ENCODE peak calls at places on chromosomes 3 and 15, in seven cellular contexts. W is astrocyte of the spinal cord, D is fibroblast of pulmonary artery, H is astrocyte, Z is left ventricle myocardium inferior, Y is endothelial cell of umbilical vein, T is A549. G is an unnamed sample.
A peak's percentile ranks its signal among the peaks of the same experiment; 100 is the strongest.

GRCh38 chr3:129051776-129052400 is 8.7 kb upstream of the GP9 start:
- DNase-seq in W (no peak), D (no peak), H (no peak), Z (peak; percentile 43), Y (no peak), T (no peak), G (no peak)

GRCh38 chr3:128492353-128493220 is at the start of gene GATA2:
- DNase-seq in W (no peak), D (no peak), H (no peak), Z (no peak), Y (peak; percentile 57), T (no peak), G (no peak)

GRCh38 chr3:76990606-76991005 is 49.3 kb upstream of the ROBO2 start:
- DNase-seq in W (no peak), D (no peak), H (no peak), Z (no peak), Y (no peak), T (no peak), G (no peak)

GRCh38 chr3:185750702-185751101 is 74.1 kb downstream of the IGF2BP2 start:
- DNase-seq in W (no peak), D (no peak), H (no peak), Z (no peak), Y (no peak), T (no peak), G (no peak)

GRCh38 chr3:55719508-55719907 is 232.4 kb upstream of the WNT5A start:
- DNase-seq in W (no peak), D (no peak), H (no peak), Z (no peak), Y (no peak), T (no peak), G (no peak)

GRCh38 chr3:128178782-128179473 is 25.6 kb downstream of the EEFSEC start:
- DNase-seq in W (no peak), D (no peak), H (no peak), Z (no peak), Y (no peak), T (no peak), G (no peak)

GRCh38 chr3:128698211-128699011 is 27.6 kb upstream of the RAB7A start:
- DNase-seq in W (peak; percentile 5), D (peak; percentile 18), H (no peak), Z (peak; percentile 38), Y (peak; percentile 23), T (peak; percentile 52), G (no peak)

GRCh38 chr3:53709856-53710674 is 136.2 kb downstream of the CHDH start:
- DNase-seq in W (peak; percentile 69), D (peak; percentile 73), H (peak; percentile 24), Z (peak; percentile 68), Y (peak; percentile 72), T (peak; percentile 71), G (peak; percentile 27)

GRCh38 chr15:85581495-85581894 is 201.1 kb downstream of the AKAP13 start:
- DNase-seq in W (no peak), D (peak; percentile 68), H (no peak), Z (peak; percentile 71), Y (no peak), T (no peak), G (no peak)

GRCh38 chr15:48373855-48374421 is 42.7 kb downstream of the DUT start:
- DNase-seq in W (peak; percentile 88), D (peak; percentile 89), H (peak; percentile 97), Z (peak; percentile 23), Y (peak; percentile 84), T (peak; percentile 31), G (no peak)

GRCh38 chr3:14540209-14540575 is at the start of gene GRIP2:
- DNase-seq in W (no peak), D (no peak), H (no peak), Z (peak; percentile 61), Y (no peak), T (no peak), G (no peak)

GRCh38 chr3:86739244-86739643 is 251.7 kb downstream of the VGLL3 start:
- DNase-seq in W (no peak), D (no peak), H (no peak), Z (no peak), Y (no peak), T (no peak), G (no peak)

GRCh38 chr3:113730550-113730949 is 15.5 kb downstream of the NAA50 start:
- DNase-seq in W (no peak), D (no peak), H (no peak), Z (no peak), Y (no peak), T (no peak), G (no peak)

GRCh38 chr3:192917508-192918274 is at the start of gene MB21D2:
- DNase-seq in W (peak; percentile 90), D (peak; percentile 89), H (peak; percentile 73), Z (peak; percentile 82), Y (peak; percentile 89), T (peak; percentile 81), G (no peak)

GRCh38 chr3:192917258-192917507 is 473 bp downstream of the MB21D2 start:
- DNase-seq in W (no peak), D (no peak), H (no peak), Z (no peak), Y (no peak), T (no peak), G (no peak)

GRCh38 chr3:192915724-192916123 is 1.9 kb downstream of the MB21D2 start:
- DNase-seq in W (no peak), D (peak; percentile 26), H (peak; percentile 39), Z (no peak), Y (no peak), T (no peak), G (no peak)

GRCh38 chr3:192915306-192915705 is 2.4 kb downstream of the MB21D2 start:
- DNase-seq in W (peak; percentile 64), D (peak; percentile 59), H (peak; percentile 55), Z (no peak), Y (peak; percentile 32), T (peak; percentile 61), G (peak; percentile 66)

GRCh38 chr3:192916455-192917257 is 1.0 kb downstream of the MB21D2 start:
- DNase-seq in W (peak; percentile 77), D (peak; percentile 70), H (peak; percentile 67), Z (peak; percentile 77), Y (peak; percentile 73), T (peak; percentile 46), G (no peak)
- H3K4me3 ChIP-seq in W (peak overlapping the region; percentile 95), D (peak overlapping the region; percentile 96), H (peak overlapping the region; percentile 99), Z (peak overlapping the region; percentile 78), Y (peak overlapping the region; percentile 89), T (peak overlapping the region; percentile 85), G (peak overlapping the region; percentile 93)

DNA sequence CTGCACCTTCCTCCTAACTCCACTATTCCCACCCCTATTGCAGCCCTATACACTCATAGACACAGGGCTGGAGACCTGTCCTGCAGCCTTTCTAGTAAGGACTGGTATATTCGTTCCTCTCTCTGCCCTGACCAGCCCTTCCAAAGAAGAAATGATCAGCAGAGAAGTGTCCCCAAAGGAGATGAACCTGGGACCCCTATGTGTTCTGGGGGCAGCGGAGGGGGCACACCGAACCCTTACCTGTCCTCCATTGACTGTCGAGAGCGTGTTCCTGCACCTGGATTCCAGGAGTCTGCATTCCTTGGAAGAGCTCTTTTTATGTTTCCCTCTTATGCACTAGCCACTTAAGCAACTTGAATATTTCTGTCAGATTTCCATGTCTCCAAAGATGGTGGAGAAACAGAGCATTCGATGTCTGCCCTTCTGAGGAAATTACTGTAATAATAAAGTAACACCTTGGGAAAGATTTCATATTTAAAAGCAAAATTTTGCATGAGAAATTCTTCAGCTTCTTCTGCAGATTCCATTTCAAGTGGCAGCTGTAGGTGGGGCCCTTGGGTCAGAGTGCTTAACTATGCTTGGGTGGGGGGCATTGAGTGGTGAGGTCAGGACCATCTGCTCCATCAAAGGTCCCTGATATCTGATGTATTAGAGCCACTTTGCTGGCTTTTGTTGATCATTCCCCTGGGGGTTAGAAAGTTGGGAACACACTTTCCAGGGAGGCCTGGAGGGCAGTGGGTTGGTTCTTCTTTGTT is 6.3 kb downstream of the EPHB1 start:
- DNase-seq in W (no peak), D (no peak), H (no peak), Z (no peak), Y (no peak), T (no peak), G (no peak)
- TF ChIP-seq CTCF in W (no peak), D (no peak), H (no peak), Z (no peak), Y (no peak), T (no peak), G (no peak)

GRCh38 chr3:177816667-177817208 is 619.5 kb upstream of the TBL1XR1 start:
- DNase-seq in W (peak; percentile 80), D (peak; percentile 91), H (peak; percentile 92), Z (no peak), Y (peak; percentile 62), T (peak; percentile 72), G (no peak)
- H3K4me3 ChIP-seq in W (no peak overlapping the region), D (no peak overlapping the region), H (no peak overlapping the region), Z (no peak overlapping the region), Y (no peak overlapping the region), T (no peak overlapping the region), G (no peak overlapping the region)

GRCh38 chr3:50582083-50582482 is 12.8 kb downstream of the HEMK1 start:
- DNase-seq in W (no peak), D (no peak), H (no peak), Z (no peak), Y (no peak), T (no peak), G (no peak)

GRCh38 chr3:50584391-50584790 is 15.1 kb downstream of the HEMK1 start:
- DNase-seq in W (no peak), D (peak; percentile 72), H (no peak), Z (no peak), Y (no peak), T (no peak), G (no peak)

GRCh38 chr3:50583897-50584296 is 14.6 kb downstream of the HEMK1 start:
- DNase-seq in W (no peak), D (no peak), H (no peak), Z (peak; percentile 90), Y (no peak), T (no peak), G (no peak)

GRCh38 chr3:50581459-50581842 is 12.1 kb downstream of the HEMK1 start:
- DNase-seq in W (no peak), D (no peak), H (no peak), Z (no peak), Y (no peak), T (no peak), G (no peak)

GRCh38 chr3:50580683-50581458 is 11.5 kb downstream of the HEMK1 start:
- DNase-seq in W (no peak), D (no peak), H (no peak), Z (no peak), Y (no peak), T (no peak), G (no peak)
- TF ChIP-seq CTCF in W (no peak), D (peak; percentile 10), H (no peak), Z (peak; percentile 20), Y (peak; percentile 5), T (no peak), G (peak; percentile 10)

GRCh38 chr15:60392601-60392985 is 5.2 kb downstream of the ANXA2 start:
- DNase-seq in W (peak; percentile 89), D (peak; percentile 81), H (peak; percentile 84), Z (no peak), Y (peak; percentile 66), T (peak; percentile 92), G (no peak)

GRCh38 chr15:60390231-60390630 is 7.6 kb downstream of the ANXA2 start:
- DNase-seq in W (peak; percentile 5), D (no peak), H (no peak), Z (no peak), Y (no peak), T (no peak), G (no peak)

GRCh38 chr15:60391722-60392340 is 6.0 kb downstream of the ANXA2 start:
- DNase-seq in W (peak; percentile 53), D (no peak), H (no peak), Z (no peak), Y (no peak), T (no peak), G (no peak)

GRCh38 chr15:60389261-60390077 is 8.3 kb downstream of the ANXA2 start:
- DNase-seq in W (peak; percentile 34), D (no peak), H (no peak), Z (no peak), Y (no peak), T (no peak), G (no peak)

GRCh38 chr15:60390931-60391501 is 6.8 kb downstream of the ANXA2 start:
- DNase-seq in W (peak; percentile 88), D (peak; percentile 84), H (peak; percentile 91), Z (no peak), Y (peak; percentile 87), T (peak; percentile 82), G (no peak)
- H3K4me3 ChIP-seq in W (peak overlapping the region; percentile 91), D (peak overlapping the region; percentile 34), H (peak overlapping the region; percentile 97), Z (peak overlapping the region; percentile 88), Y (peak overlapping the region; percentile 96), T (peak overlapping the region; percentile 35), G (peak overlapping the region; percentile 32)

G was measured in HFF-Myc.